ENCODE peak calls at places on chromosomes 5 and 9, in five cellular contexts. W, B, Y, S and K are unnamed samples.

GRCh38 chr5:34707451-34708107 is 51.5 kb downstream of the RAI14 start:
- DNase-seq in S (no peak), W (no peak), Y (no peak), B (no peak), K (no peak)

GRCh38 chr5:124790261-124790894 is 43.9 kb upstream of the ZNF608 start:
- DNase-seq in B (no peak), Y (peak), S (peak), W (no peak), K (no peak)

GRCh38 chr5:159764283-159764927 is 151.9 kb upstream of the ADRA1B start:
- DNase-seq in B (no peak), S (peak), Y (peak), W (peak), K (peak)

GRCh38 chr9:135400496-135400895 is 79.1 kb upstream of the PPP1R26 start:
- DNase-seq in B (no peak), S (no peak), Y (no peak), W (no peak), K (no peak)

GRCh38 chr9:113910036-113910639 is 34.0 kb downstream of the ZNF618 start:
- DNase-seq in S (no peak), Y (no peak), B (peak), W (peak), K (no peak)

GRCh38 chr5:139668064-139668880 is 20.1 kb downstream of the CXXC5 start:
- DNase-seq in W (peak), Y (peak), S (peak), B (no peak), K (peak)

GRCh38 chr5:96785271-96785670 is 22.5 kb downstream of the ERAP1 start:
- DNase-seq in S (no peak), B (no peak), Y (no peak), W (no peak), K (no peak)

GRCh38 chr5:38344891-38345290 is 86.5 kb downstream of the EGFLAM start:
- DNase-seq in W (no peak), S (no peak), B (no peak), Y (no peak), K (no peak)

GRCh38 chr9:130193531-130194405 is 21.6 kb downstream of the NCS1 start:
- DNase-seq in W (peak), Y (no peak), S (peak), B (no peak), K (no peak)

GRCh38 chr5:26326153-26326759 is 712.1 kb downstream of the CDH9 start:
- DNase-seq in Y (no peak), W (peak), B (no peak), S (no peak), K (no peak)

GRCh38 chr5:33441241-33441844 is 578 bp downstream of the TARS1 start:
- DNase-seq in Y (peak), S (no peak), B (no peak), W (no peak), K (no peak)

GRCh38 chr5:170273968-170274710 is 23.4 kb downstream of the LCP2 start:
- DNase-seq in S (no peak), B (no peak), W (no peak), Y (peak), K (no peak)

GRCh38 chr5:58615931-58616330 is 33.1 kb downstream of the RAB3C start:
- DNase-seq in W (no peak), S (no peak), Y (no peak), B (no peak), K (no peak)

GRCh38 chr9:137750007-137750406 is 127.6 kb upstream of the CACNA1B start:
- DNase-seq in S (no peak), Y (no peak), B (no peak), W (no peak), K (no peak)

GRCh38 chr5:159332800-159333563 is 2.7 kb upstream of the IL12B start:
- DNase-seq in S (no peak), B (no peak), Y (no peak), W (no peak), K (no peak)

GRCh38 chr5:96934291-96934694 is 1.6 kb upstream of the LNPEP start:
- DNase-seq in Y (no peak), B (no peak), W (no peak), S (peak), K (no peak)

GRCh38 chr5:37940931-37941623 is 101.2 kb upstream of the GDNF start:
- DNase-seq in Y (no peak), S (no peak), W (no peak), B (no peak), K (no peak)

GRCh38 chr9:35495984-35496383 is 6.1 kb downstream of the RUSC2 start:
- DNase-seq in S (no peak), W (no peak), B (no peak), Y (no peak), K (no peak)

GRCh38 chr5:133715622-133716021 is 103.3 kb upstream of the FSTL4 start:
- DNase-seq in W (no peak), Y (no peak), S (no peak), B (peak), K (no peak)

GRCh38 chr5:11504794-11505193 is 399.5 kb downstream of the CTNND2 start:
- DNase-seq in S (peak), B (no peak), Y (peak), W (no peak), K (no peak)

DNA sequence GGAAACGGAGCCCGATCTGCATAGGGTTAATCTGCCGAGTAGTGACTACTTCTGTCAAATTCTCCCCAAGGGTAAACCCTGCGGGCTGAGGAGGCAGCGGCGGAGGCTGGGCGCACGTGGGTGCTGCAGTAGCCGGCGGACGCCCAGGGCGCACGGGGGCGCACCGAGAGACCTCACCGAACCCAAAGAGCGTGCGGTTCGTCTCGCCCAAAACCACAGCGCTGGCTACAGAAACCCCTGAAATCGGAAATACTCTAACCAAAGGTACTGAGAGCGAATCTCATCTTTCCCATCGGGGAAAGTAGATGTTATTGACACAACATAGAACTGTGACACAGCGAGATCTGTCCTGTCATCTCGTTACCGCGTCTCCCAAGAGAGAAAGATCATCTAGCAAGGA is 56.0 kb upstream of the SHC3 start:
- DNase-seq in W (no peak), S (peak), Y (peak), B (peak), K (no peak)
- TF ChIP-seq CTCF in W (no peak), S (no peak), Y (peak), B (peak), K (peak)

GRCh38 chr5:115625579-115626443 is at the start of gene TMED7:
- DNase-seq in S (peak), W (peak), B (peak), Y (peak), K (peak)
- TF ChIP-seq CTCF in S (no peak), W (no peak), B (no peak), Y (no peak), K (no peak)

GRCh38 chr9:120714846-120715231 is 569 bp upstream of the MEGF9 start:
- DNase-seq in W (peak), S (no peak), B (no peak), Y (no peak), K (no peak)
- TF ChIP-seq CTCF in W (no peak), S (no peak), B (peak), Y (no peak), K (no peak)

GRCh38 chr9:83231039-83231438 is 168.1 kb upstream of the RASEF start:
- DNase-seq in B (no peak), S (peak), W (no peak), Y (peak), K (peak)
- TF ChIP-seq CTCF in B (peak), S (peak), W (no peak), Y (peak), K (peak)

GRCh38 chr5:168472329-168472728 is 13.9 kb upstream of the RARS1 start:
- DNase-seq in B (no peak), W (no peak), S (peak), Y (peak), K (peak)
- TF ChIP-seq CTCF in B (no peak), W (no peak), S (peak), Y (peak), K (peak)

GRCh38 chr9:81678088-81678487 is 11.3 kb downstream of the TLE1 start:
- DNase-seq in Y (no peak), W (no peak), B (no peak), S (no peak), K (no peak)

GRCh38 chr9:81671880-81672280 is 17.5 kb downstream of the TLE1 start:
- DNase-seq in B (peak), S (peak), W (peak), Y (peak), K (no peak)

GRCh38 chr9:81669011-81669739 is 20.2 kb downstream of the TLE1 start:
- DNase-seq in B (no peak), W (no peak), S (peak), Y (no peak), K (no peak)

GRCh38 chr9:81673310-81673709 is 16.0 kb downstream of the TLE1 start:
- DNase-seq in W (no peak), Y (no peak), S (no peak), B (no peak), K (no peak)
- TF ChIP-seq CTCF in W (no peak), Y (no peak), S (no peak), B (no peak), K (no peak)

DNA sequence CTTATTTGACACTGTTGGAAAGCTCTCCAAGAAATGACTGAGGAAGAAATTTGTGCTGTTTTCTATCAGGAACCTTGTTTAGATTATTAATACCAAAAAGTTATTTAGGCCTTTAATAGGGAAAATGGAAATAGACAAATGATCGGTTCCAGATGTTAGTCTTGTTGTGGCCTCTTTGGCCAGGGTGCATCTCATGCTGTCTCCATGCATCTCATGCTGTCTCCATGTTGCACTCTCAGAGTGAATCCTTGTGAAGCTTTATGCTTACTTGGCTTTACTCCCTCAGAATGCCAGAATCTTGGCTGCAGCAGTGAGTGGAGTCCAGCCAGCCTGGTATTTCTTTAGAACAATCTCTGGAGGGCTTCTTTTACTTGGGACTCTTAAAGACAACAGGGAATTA is 185.5 kb downstream of the ARHGAP26 start:
- DNase-seq in Y (peak), S (no peak), B (no peak), W (no peak), K (no peak)
- TF ChIP-seq CTCF in Y (no peak), S (no peak), B (no peak), W (no peak), K (no peak)

GRCh38 chr9:79768199-79768598 is 196.4 kb downstream of the TLE4 start:
- DNase-seq in W (no peak), Y (no peak), B (no peak), S (no peak), K (no peak)

GRCh38 chr9:79765466-79765865 is 193.7 kb downstream of the TLE4 start:
- DNase-seq in W (no peak), Y (no peak), S (no peak), B (no peak), K (no peak)

GRCh38 chr9:79774356-79774755 is 202.6 kb downstream of the TLE4 start:
- DNase-seq in B (no peak), W (no peak), Y (no peak), S (no peak), K (no peak)

GRCh38 chr9:79766091-79766490 is 194.3 kb downstream of the TLE4 start:
- DNase-seq in B (no peak), Y (no peak), W (no peak), S (no peak), K (no peak)

DNA sequence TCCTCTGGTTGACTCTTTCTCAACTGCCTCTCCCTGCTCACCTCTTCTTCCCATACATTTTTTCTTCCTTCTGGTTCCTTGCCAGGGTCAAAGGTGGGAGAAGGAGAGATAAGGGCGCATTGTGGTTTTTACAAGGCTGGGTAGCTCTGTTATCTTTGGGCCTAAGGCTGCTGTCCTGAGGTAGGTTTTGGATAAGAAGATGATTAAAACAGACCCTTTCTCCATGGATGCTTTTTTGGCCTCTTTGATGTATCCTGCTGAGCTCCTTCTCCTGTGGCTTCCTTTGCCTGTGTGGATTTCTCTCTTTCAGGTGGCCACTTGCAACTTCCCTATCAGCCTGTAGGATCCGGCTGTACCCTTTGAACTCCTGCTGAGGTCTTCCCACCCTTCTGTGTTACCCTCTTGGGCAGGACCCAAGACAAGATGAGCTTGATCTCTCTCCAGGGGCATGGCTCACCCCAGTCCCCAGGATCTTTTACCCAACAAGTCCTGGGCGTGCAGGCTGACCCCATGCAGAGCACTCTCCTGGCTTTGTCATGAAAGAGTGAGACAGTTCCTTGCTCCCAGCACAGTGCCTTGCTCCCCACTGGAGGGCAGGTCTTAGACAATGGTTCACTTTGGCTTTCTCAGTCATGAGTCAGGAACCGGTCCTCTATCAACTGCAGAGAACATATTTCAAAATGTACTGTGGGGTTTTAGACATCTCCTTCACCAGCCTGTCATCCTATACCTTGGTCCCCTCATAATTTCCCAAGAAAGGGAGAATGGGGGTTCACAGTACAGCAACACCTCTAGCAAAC is 197.9 kb downstream of the TLE4 start:
- DNase-seq in B (no peak), Y (no peak), S (no peak), W (no peak), K (no peak)
- TF ChIP-seq CTCF in B (no peak), Y (no peak), S (no peak), W (no peak), K (no peak)

GRCh38 chr5:41751867-41752266 is 118.4 kb downstream of the OXCT1 start:
- DNase-seq in W (no peak), S (no peak), Y (no peak), B (no peak), K (peak)

GRCh38 chr5:41755705-41756104 is 114.5 kb downstream of the OXCT1 start:
- DNase-seq in S (no peak), Y (no peak), W (no peak), B (no peak), K (no peak)

GRCh38 chr5:41754857-41755256 is 115.4 kb downstream of the OXCT1 start:
- DNase-seq in W (no peak), B (no peak), Y (peak), S (peak), K (no peak)
- TF ChIP-seq CTCF in W (no peak), B (peak), Y (no peak), S (peak), K (peak)

GRCh38 chr9:86856259-86856658 is 91.0 kb downstream of the GAS1 start:
- DNase-seq in Y (no peak), S (peak), B (no peak), W (no peak), K (no peak)
- TF ChIP-seq CTCF in Y (no peak), S (peak), B (no peak), W (no peak), K (no peak)